ENCODE peak calls at places on chromosomes 2 and 18, in four cellular contexts. K is PC-9, F is ovary, R is pancreas. Q is an unnamed sample. For H3K9me3, the result is how much of the 10 kb centered on the place peaks cover.

GRCh38 chr2:236646871-236647270 is 77.2 kb downstream of the ACKR3 start:
- DNase-seq in K (no peak), F (no peak), R (no peak), Q (no peak)

GRCh38 chr2:149595069-149595963 is 7.7 kb upstream of the MMADHC start:
- DNase-seq in R (no peak), F (no peak), K (peak), Q (no peak)

GRCh38 chr2:27314709-27315108 is 6.5 kb upstream of the UCN start:
- DNase-seq in R (no peak), F (no peak), K (no peak), Q (no peak)

GRCh38 chr2:217218269-217219140 is 358.6 kb upstream of the TNP1 start:
- DNase-seq in K (no peak), F (no peak), R (no peak), Q (no peak)

GRCh38 chr2:201858781-201859180 is 52.4 kb downstream of the CDK15 start:
- DNase-seq in K (no peak), F (peak), R (no peak), Q (no peak)

GRCh38 chr2:216404010-216404618 is 8.2 kb upstream of the SMARCAL1 start:
- DNase-seq in K (peak), F (no peak), R (no peak), Q (peak)

GRCh38 chr2:201403904-201404303 is 46.8 kb upstream of the FLACC1 start:
- DNase-seq in F (no peak), R (no peak), K (peak), Q (no peak)

GRCh38 chr2:10949835-10950234 is 38.1 kb downstream of the KCNF1 start:
- DNase-seq in K (no peak), R (no peak), F (no peak), Q (no peak)

GRCh38 chr2:61959381-61960293 is 54.2 kb downstream of the COMMD1 start:
- DNase-seq in K (no peak), R (no peak), F (no peak), Q (no peak)

GRCh38 chr2:214382229-214382628 is 28.6 kb upstream of the VWC2L start:
- DNase-seq in F (no peak), R (no peak), K (no peak), Q (no peak)

GRCh38 chr2:217279571-217279970 is 419.7 kb upstream of the TNP1 start:
- DNase-seq in F (no peak), K (no peak), R (no peak), Q (no peak)

GRCh38 chr2:234145057-234145456 is 94.6 kb downstream of the SPP2 start:
- DNase-seq in K (no peak), R (no peak), F (no peak), Q (no peak)
- H3K9me3 ChIP-seq in K (under half), R (under half), F (under half), Q (under half)

GRCh38 chr2:95149397-95149984 is 10.2 kb downstream of the ZNF514 start:
- DNase-seq in R (no peak), K (no peak), F (no peak), Q (no peak)
- H3K9me3 ChIP-seq in R (under half), K (half or more), F (under half), Q (under half)

GRCh38 chr2:176105727-176106635 is 1.1 kb upstream of the HOXD11 start:
- DNase-seq in R (no peak), F (peak), K (no peak), Q (no peak)
- H3K9me3 ChIP-seq in R (under half), F (under half), K (under half), Q (under half)

GRCh38 chr2:240472078-240472790 is 36.8 kb downstream of the GPC1 start:
- DNase-seq in F (peak), R (no peak), K (no peak), Q (no peak)
- H3K9me3 ChIP-seq in F (under half), R (under half), K (under half), Q (under half)

GRCh38 chr18:59271606-59272220 is 1.5 kb downstream of the RAX start:
- DNase-seq in K (no peak), R (no peak), F (no peak), Q (no peak)

GRCh38 chr18:59268722-59269562 is 4.3 kb downstream of the RAX start:
- DNase-seq in F (no peak), K (no peak), R (peak), Q (no peak)

GRCh38 chr18:59268127-59268721 is 5.0 kb downstream of the RAX start:
- DNase-seq in K (no peak), R (no peak), F (no peak), Q (no peak)

GRCh38 chr18:59270689-59271257 is 2.5 kb downstream of the RAX start:
- DNase-seq in F (no peak), K (no peak), R (no peak), Q (no peak)

GRCh38 chr18:59269563-59270214 is 3.6 kb downstream of the RAX start:
- DNase-seq in F (no peak), K (no peak), R (no peak), Q (no peak)
- H3K9me3 ChIP-seq in F (under half), K (under half), R (under half), Q (under half)

Q was measured in T-helper 17 cell.